ENCODE peak calls at places on chromosomes 12 and 14, in five cellular contexts. One of them, this sample, is unnamed.

GRCh38 chr12:56014205-56014604 is 6.6 kb upstream of the IKZF4 start:
- DNase-seq in nephron progenitor cell: no peak
- DNase-seq in endothelial cell: no peak
- DNase-seq in amniotic stem cell: no peak
- DNase-seq in ovary: no peak
- DNase-seq in this sample: no peak

GRCh38 chr14:37246427-37246829 is 48.7 kb downstream of the MIPOL1 start:
- DNase-seq in ovary: no peak
- DNase-seq in amniotic stem cell: no peak
- DNase-seq in endothelial cell: no peak
- DNase-seq in nephron progenitor cell: no peak
- DNase-seq in this sample: peak; percentile 17

GRCh38 chr12:31507966-31508365 is 83.0 kb downstream of the DENND5B start:
- DNase-seq in ovary: no peak
- DNase-seq in endothelial cell: no peak
- DNase-seq in amniotic stem cell: no peak
- DNase-seq in nephron progenitor cell: no peak
- DNase-seq in this sample: no peak

GRCh38 chr14:61927521-61927920 is 165.3 kb downstream of the SNAPC1 start:
- DNase-seq in amniotic stem cell: peak; percentile 15
- DNase-seq in ovary: no peak
- DNase-seq in nephron progenitor cell: no peak
- DNase-seq in endothelial cell: no peak
- DNase-seq in this sample: peak; percentile 60

GRCh38 chr12:66744956-66745383 is 66.1 kb upstream of the GRIP1 start:
- DNase-seq in ovary: no peak
- DNase-seq in nephron progenitor cell: no peak
- DNase-seq in amniotic stem cell: no peak
- DNase-seq in endothelial cell: no peak
- DNase-seq in this sample: no peak

GRCh38 chr12:39966738-39967137 is 139.1 kb downstream of the SLC2A13 start:
- DNase-seq in ovary: no peak
- DNase-seq in nephron progenitor cell: no peak
- DNase-seq in amniotic stem cell: no peak
- DNase-seq in endothelial cell: no peak
- DNase-seq in this sample: no peak

GRCh38 chr12:56484566-56484965 is 3.4 kb downstream of the GLS2 start:
- DNase-seq in ovary: no peak
- DNase-seq in endothelial cell: no peak
- DNase-seq in amniotic stem cell: no peak
- DNase-seq in nephron progenitor cell: no peak
- DNase-seq in this sample: no peak

GRCh38 chr14:24436355-24437019 is 6.1 kb downstream of the SDR39U1 start:
- DNase-seq in nephron progenitor cell: peak; percentile 39
- DNase-seq in ovary: peak; percentile 39
- DNase-seq in endothelial cell: peak; percentile 52
- DNase-seq in amniotic stem cell: peak; percentile 26
- DNase-seq in this sample: peak; percentile 36

GRCh38 chr12:128012110-128012509 is 254.9 kb upstream of the TMEM132C start:
- DNase-seq in amniotic stem cell: no peak
- DNase-seq in ovary: no peak
- DNase-seq in nephron progenitor cell: no peak
- DNase-seq in endothelial cell: no peak
- DNase-seq in this sample: no peak

GRCh38 chr12:29750131-29750927 is 33.4 kb downstream of the TMTC1 start:
- DNase-seq in nephron progenitor cell: no peak
- DNase-seq in amniotic stem cell: no peak
- DNase-seq in ovary: no peak
- DNase-seq in endothelial cell: no peak
- DNase-seq in this sample: no peak

GRCh38 chr12:8832500-8832899 is 10.1 kb downstream of the A2ML1 start:
- DNase-seq in ovary: no peak
- DNase-seq in nephron progenitor cell: no peak
- DNase-seq in amniotic stem cell: no peak
- DNase-seq in endothelial cell: no peak
- DNase-seq in this sample: no peak

GRCh38 chr12:29403991-29404390 is 23.0 kb upstream of the ERGIC2 start:
- DNase-seq in nephron progenitor cell: no peak
- DNase-seq in endothelial cell: no peak
- DNase-seq in amniotic stem cell: no peak
- DNase-seq in ovary: no peak
- DNase-seq in this sample: no peak

GRCh38 chr12:106415134-106415533 is 57.6 kb downstream of the POLR3B start:
- DNase-seq in amniotic stem cell: no peak
- DNase-seq in endothelial cell: no peak
- DNase-seq in nephron progenitor cell: no peak
- DNase-seq in ovary: no peak
- DNase-seq in this sample: peak; percentile 34

GRCh38 chr12:6069452-6070093 is 54.9 kb downstream of the VWF start:
- DNase-seq in amniotic stem cell: peak; percentile 65
- DNase-seq in ovary: no peak
- DNase-seq in endothelial cell: no peak
- DNase-seq in nephron progenitor cell: no peak
- DNase-seq in this sample: peak; percentile 86

GRCh38 chr14:39673141-39674133 is 241.2 kb upstream of the FBXO33 start:
- DNase-seq in nephron progenitor cell: no peak
- DNase-seq in endothelial cell: no peak
- DNase-seq in amniotic stem cell: no peak
- DNase-seq in ovary: no peak
- DNase-seq in this sample: peak; percentile 18

GRCh38 chr12:3266638-3267037 is 189.5 kb downstream of the TSPAN9 start:
- DNase-seq in amniotic stem cell: no peak
- DNase-seq in ovary: no peak
- DNase-seq in endothelial cell: no peak
- DNase-seq in nephron progenitor cell: no peak
- DNase-seq in this sample: no peak